ENCODE peak calls at places on chromosomes 2 and 18, in four cellular contexts. T is IMR-90, E is H9, P is H1. V is an unnamed sample.

GRCh38 chr2:227782804-227783203 is 30.8 kb upstream of the CCL20 start:
- DNase-seq in T (no peak), E (no peak), P (no peak), V (no peak)

GRCh38 chr2:236240228-236240990 is 23.8 kb downstream of the ASB18 start:
- DNase-seq in T (peak; percentile 31), E (no peak), P (no peak), V (peak; percentile 69)

GRCh38 chr18:42086288-42086687 is 131.3 kb downstream of the PIK3C3 start:
- DNase-seq in T (peak; percentile 49), E (no peak), P (no peak), V (peak; percentile 91)

GRCh38 chr18:58862404-58862803 is 2.3 kb upstream of the ZNF532 start:
- DNase-seq in T (no peak), E (no peak), P (no peak), V (no peak)

GRCh38 chr2:119760876-119761275 is 1.2 kb downstream of the PTPN4 start:
- DNase-seq in T (peak; percentile 44), E (no peak), P (no peak), V (no peak)

GRCh38 chr2:181962142-181962541 is 23.5 kb upstream of the PPP1R1C start:
- DNase-seq in T (no peak), E (no peak), P (no peak), V (no peak)

GRCh38 chr18:5207471-5207870 is 10.4 kb upstream of the AKAIN1 start:
- DNase-seq in T (no peak), E (no peak), P (no peak), V (peak; percentile 2)

GRCh38 chr2:176997074-176997791 is 215.4 kb upstream of the HNRNPA3 start:
- DNase-seq in T (peak; percentile 72), E (no peak), P (no peak), V (no peak)

GRCh38 chr2:232386490-232386739 is 7.9 kb downstream of the ALPP start:
- DNase-seq in T (no peak), E (no peak), P (no peak), V (no peak)

GRCh38 chr2:120558892-120559291 is 176.8 kb upstream of the GLI2 start:
- DNase-seq in T (no peak), E (no peak), P (no peak), V (no peak)

GRCh38 chr18:12904012-12904516 is 20.0 kb upstream of the PTPN2 start:
- DNase-seq in T (no peak), E (no peak), P (no peak), V (peak; percentile 8)

GRCh38 chr2:27723372-27724144 is 48.0 kb upstream of the MRPL33 start:
- DNase-seq in T (peak; percentile 75), E (peak; percentile 76), P (no peak), V (peak; percentile 84)

GRCh38 chr2:52536929-52537460 is 1230.6 kb upstream of the CHAC2 start:
- DNase-seq in T (peak; percentile 51), E (no peak), P (no peak), V (no peak)

GRCh38 chr2:181170256-181170655 is 189.9 kb downstream of the UBE2E3 start:
- DNase-seq in T (no peak), E (no peak), P (no peak), V (no peak)

GRCh38 chr18:77099501-77100370 is 32.8 kb downstream of the MBP start:
- DNase-seq in T (no peak), E (no peak), P (no peak), V (peak; percentile 84)

GRCh38 chr18:75896865-75897264 is 469.4 kb upstream of the SMIM21 start:
- DNase-seq in T (no peak), E (no peak), P (no peak), V (peak; percentile 54)

GRCh38 chr2:100242891-100243670 is 79.2 kb downstream of the LONRF2 start:
- DNase-seq in T (peak; percentile 70), E (peak; percentile 86), P (no peak), V (peak; percentile 80)

GRCh38 chr2:96072746-96073145 is 38.0 kb upstream of the GPAT2 start:
- DNase-seq in T (no peak), E (no peak), P (no peak), V (no peak)

GRCh38 chr2:68932392-68932791 is 20.3 kb downstream of the GKN2 start:
- DNase-seq in T (no peak), E (no peak), P (no peak), V (peak; percentile 14)

GRCh38 chr18:44594779-44595467 is 85.8 kb upstream of the SETBP1 start:
- DNase-seq in T (peak; percentile 59), E (no peak), P (no peak), V (peak; percentile 79)

GRCh38 chr2:17617508-17617907 is 77.0 kb downstream of the VSNL1 start:
- DNase-seq in T (no peak), E (no peak), P (no peak), V (no peak)

GRCh38 chr2:141554810-141555209 is 576.0 kb downstream of the LRP1B start:
- DNase-seq in T (peak; percentile 55), E (peak; percentile 34), P (no peak), V (peak; percentile 67)

GRCh38 chr2:235394278-235394828 is 99.5 kb upstream of the AGAP1 start:
- DNase-seq in T (peak; percentile 69), E (no peak), P (no peak), V (peak; percentile 49)

GRCh38 chr18:75824661-75825060 is 397.2 kb upstream of the SMIM21 start:
- DNase-seq in T (no peak), E (no peak), P (no peak), V (no peak)

GRCh38 chr2:110735366-110735765 is 3.0 kb downstream of the ACOXL start:
- DNase-seq in T (no peak), E (no peak), P (no peak), V (no peak)

GRCh38 chr2:107808023-107808422 is 18.7 kb upstream of the RGPD4 start:
- DNase-seq in T (no peak), E (no peak), P (no peak), V (no peak)

GRCh38 chr18:63480476-63480875 is 3.7 kb downstream of the SERPINB5 start:
- DNase-seq in T (no peak), E (no peak), P (no peak), V (no peak)

GRCh38 chr2:185502351-185502750 is 236.3 kb upstream of the FSIP2 start:
- DNase-seq in T (no peak), E (no peak), P (no peak), V (no peak)

GRCh38 chr2:37858197-37858711 is 66.8 kb upstream of the RMDN2 start:
- DNase-seq in T (peak; percentile 77), E (no peak), P (no peak), V (peak; percentile 56)

DNA sequence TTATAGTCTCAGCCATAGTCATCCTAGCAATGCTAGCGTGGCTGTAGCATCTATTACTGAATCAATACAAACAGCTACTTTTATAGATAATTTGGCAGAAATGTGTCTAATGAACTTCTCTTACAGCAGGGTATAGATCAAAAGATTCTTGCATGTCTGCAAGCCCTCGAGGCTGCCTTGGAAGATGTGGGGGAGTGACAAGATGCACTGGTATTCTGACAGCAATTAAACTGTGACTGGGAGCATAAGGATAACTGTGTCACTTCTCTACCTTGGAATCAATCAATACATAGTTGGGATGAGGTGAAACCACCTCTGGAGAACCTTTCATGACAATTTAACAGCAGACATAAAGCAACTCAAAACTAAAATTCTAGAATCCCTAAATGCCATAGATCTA is 59.3 kb upstream of the MYO3B start:
- DNase-seq in T (no peak), E (no peak), P (no peak), V (no peak)
- H4K5ac ChIP-seq in T (no peak overlapping the region), E (no peak overlapping the region), P (no peak overlapping the region), V (no peak overlapping the region)

GRCh38 chr2:55482186-55482945 is 37.2 kb upstream of the CFAP36 start:
- DNase-seq in T (peak; percentile 45), E (no peak), P (no peak), V (peak; percentile 92)
- H3K56ac ChIP-seq in T (no peak overlapping the region), E (no peak overlapping the region), P (no peak overlapping the region), V (no peak overlapping the region)

GRCh38 chr2:46169452-46169851 is 127.8 kb upstream of the EPAS1 start:
- DNase-seq in T (no peak), E (no peak), P (no peak), V (no peak)
- H3K79me1 ChIP-seq in T (peaks cover 38% of the 10 kb centered on the region), E (no peaks in the 10 kb centered on the region), P (no peaks in the 10 kb centered on the region), V (no peaks in the 10 kb centered on the region)

DNA sequence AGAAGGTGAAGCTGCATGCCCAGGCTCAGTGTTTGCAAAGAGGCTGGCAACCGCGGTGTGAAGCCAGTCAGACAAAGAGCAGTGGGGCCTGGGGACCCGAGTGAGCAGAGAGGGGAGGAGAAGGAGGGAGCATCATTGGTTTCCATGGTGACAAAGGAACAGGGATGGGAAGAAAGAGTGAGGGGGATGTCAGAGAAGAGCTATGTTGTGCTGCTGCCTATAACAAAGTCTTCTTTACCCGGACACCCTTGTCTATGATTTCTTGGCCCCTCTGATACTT is 14.5 kb downstream of the TMEM247 start:
- DNase-seq in T (no peak), E (no peak), P (no peak), V (peak; percentile 22)
- H4K5ac ChIP-seq in T (no peak overlapping the region), E (no peak overlapping the region), P (no peak overlapping the region), V (no peak overlapping the region)

V was measured in mesendoderm.